ENCODE peak calls at places on chromosomes 12 and 14, in ten cellular contexts. I is GM23338, A is HCT116, S is sigmoid colon, L is transverse colon, H is SK-N-SH, N is vagina, B is stomach, Z is HL-60, F is suprapubic skin. M is an unnamed sample.

GRCh38 chr12:53034459-53034858 is 15.4 kb upstream of the TNS2 start:
- DNase-seq in I (no peak), A (no peak), S (no peak), L (no peak), H (no peak), N (no peak), B (no peak), Z (no peak), F (no peak), M (no peak)

GRCh38 chr12:86950043-86950838 is 694.0 kb upstream of the MGAT4C start:
- DNase-seq in I (no peak), A (no peak), S (no peak), L (no peak), H (no peak), N (no peak), B (no peak), Z (no peak), F (no peak), M (no peak)

GRCh38 chr12:2016862-2017723 is 12.8 kb upstream of the DCP1B start:
- DNase-seq in I (no peak), A (no peak), S (no peak), L (no peak), H (no peak), N (no peak), B (no peak), Z (no peak), F (no peak), M (no peak)

GRCh38 chr12:58395470-58395869 is 454.1 kb downstream of the ATP23 start:
- DNase-seq in I (no peak), A (peak; percentile 26), S (no peak), L (no peak), H (no peak), N (no peak), B (no peak), Z (no peak), F (no peak), M (no peak)

GRCh38 chr14:96202441-96203094 is 2.1 kb upstream of the BDKRB2 start:
- DNase-seq in I (no peak), A (no peak), S (no peak), L (no peak), H (no peak), N (no peak), B (no peak), Z (no peak), F (no peak), M (no peak)

GRCh38 chr14:54653764-54654469 is 87.0 kb downstream of the SAMD4A start:
- DNase-seq in I (no peak), A (no peak), S (peak; percentile 70), L (peak; percentile 20), H (no peak), N (no peak), B (no peak), Z (no peak), F (peak; percentile 74), M (no peak)

GRCh38 chr12:23380419-23381100 is 568.9 kb downstream of the SOX5 start:
- DNase-seq in I (no peak), A (no peak), S (no peak), L (no peak), H (no peak), N (no peak), B (no peak), Z (no peak), F (no peak), M (no peak)

GRCh38 chr12:117481470-117481869 is 120.0 kb upstream of the NOS1 start:
- DNase-seq in I (no peak), A (no peak), S (no peak), L (no peak), H (no peak), N (no peak), B (no peak), Z (no peak), F (no peak), M (no peak)

GRCh38 chr12:100214518-100214917 is 13.9 kb downstream of the ACTR6 start:
- DNase-seq in I (no peak), A (no peak), S (no peak), L (no peak), H (no peak), N (no peak), B (no peak), Z (no peak), F (no peak), M (no peak)

GRCh38 chr12:10554971-10555481 is 49.3 kb downstream of the EIF2S3B start:
- DNase-seq in I (no peak), A (no peak), S (no peak), L (no peak), H (no peak), N (no peak), B (no peak), Z (no peak), F (no peak), M (no peak)

GRCh38 chr12:95614384-95614982 is 63.2 kb upstream of the USP44 start:
- DNase-seq in I (no peak), A (no peak), S (no peak), L (no peak), H (no peak), N (no peak), B (no peak), Z (no peak), F (no peak), M (no peak)

GRCh38 chr14:93527076-93527692 is 96.4 kb downstream of the UNC79 start:
- DNase-seq in I (no peak), A (no peak), S (no peak), L (no peak), H (no peak), N (no peak), B (no peak), Z (peak; percentile 47), F (no peak), M (no peak)

GRCh38 chr14:24307575-24308341 is at the start of gene CIDEB:
- DNase-seq in I (peak; percentile 76), A (no peak), S (peak; percentile 77), L (peak; percentile 86), H (peak; percentile 87), N (no peak), B (peak; percentile 74), Z (peak; percentile 80), F (no peak), M (peak; percentile 33)

GRCh38 chr14:99686557-99687283 is 2.6 kb downstream of the CYP46A1 start:
- DNase-seq in I (no peak), A (no peak), S (peak; percentile 56), L (no peak), H (no peak), N (peak; percentile 58), B (no peak), Z (no peak), F (no peak), M (no peak)

GRCh38 chr12:51879102-51879501 is 8.8 kb upstream of the ANKRD33 start:
- DNase-seq in I (no peak), A (no peak), S (peak; percentile 8), L (no peak), H (no peak), N (no peak), B (no peak), Z (no peak), F (no peak), M (no peak)

DNA sequence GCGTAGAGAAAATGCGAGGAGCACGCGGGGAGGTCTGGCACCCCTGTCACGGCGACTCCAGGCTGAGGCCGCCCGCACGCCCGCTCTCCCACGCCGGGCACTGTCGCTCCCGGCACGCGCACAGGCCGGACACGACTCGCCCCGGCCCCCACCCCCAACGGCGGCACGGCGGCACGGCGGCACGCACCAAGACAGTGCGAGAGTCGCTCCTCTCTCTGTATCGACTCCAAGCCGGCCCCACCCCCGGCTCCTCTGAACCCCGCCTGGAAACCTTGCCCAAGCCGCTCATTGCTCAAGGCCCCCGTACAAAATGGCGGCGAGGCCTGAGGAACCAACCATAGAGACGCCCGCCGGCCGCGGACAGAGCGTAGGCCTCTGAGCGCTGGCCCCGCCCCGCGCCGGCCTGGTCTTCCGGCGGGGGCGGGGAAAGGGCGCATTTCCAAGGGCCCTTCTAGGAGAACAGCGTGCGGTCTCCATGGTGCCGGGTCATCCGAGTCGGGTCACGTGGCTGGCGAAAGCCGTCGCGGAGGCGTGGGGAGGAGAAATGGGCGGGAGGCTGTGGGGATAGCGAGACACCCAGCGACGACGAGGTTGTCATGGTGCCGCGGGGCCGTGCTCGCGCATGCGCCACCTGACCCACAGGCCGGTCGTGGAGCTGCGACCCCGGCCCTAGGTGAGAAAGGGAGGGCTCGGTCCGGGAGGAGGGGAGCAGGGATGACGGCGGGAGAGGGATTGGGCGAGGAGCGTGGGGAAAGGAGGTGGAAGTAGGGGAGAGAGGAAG is at the start of gene CIPC:
- DNase-seq in I (peak; percentile 99), A (peak; percentile 98), S (peak; percentile 100), L (peak; percentile 100), H (peak; percentile 98), N (peak; percentile 99), B (peak; percentile 100), Z (peak; percentile 95), F (peak; percentile 100), M (peak; percentile 78)
- TF ChIP-seq POLR2AphosphoS5 in I (peak; percentile 69), A (peak; percentile 62), S (peak; percentile 94), L (peak; percentile 83), H (peak; percentile 57), N (peak; percentile 96), B (peak; percentile 90), Z (no peak), F (peak; percentile 61), M (no peak)

DNA sequence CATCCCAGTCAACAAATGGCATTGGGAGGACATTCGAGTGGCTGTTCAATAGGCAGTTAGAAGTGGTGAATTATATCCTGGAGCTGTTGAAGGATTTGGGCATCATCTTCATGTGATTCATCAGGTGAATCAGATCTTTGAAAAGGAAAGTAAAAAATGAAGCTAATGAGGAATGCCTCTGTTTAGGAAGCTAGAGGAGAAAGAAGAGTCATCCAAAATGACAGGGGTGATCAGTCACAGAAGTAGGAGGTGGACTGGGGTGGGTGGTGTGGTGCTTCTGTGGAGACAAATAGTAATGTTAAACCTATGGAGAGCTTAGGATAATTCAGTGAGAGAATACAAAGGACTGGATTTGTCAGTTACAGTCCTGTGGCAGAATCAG is 32.7 kb downstream of the DIP2B start:
- DNase-seq in I (no peak), A (peak; percentile 56), S (no peak), L (no peak), H (no peak), N (no peak), B (no peak), Z (no peak), F (no peak), M (peak; percentile 80)
- H3K27ac ChIP-seq in I (peak overlapping the region; percentile 76), A (peak overlapping the region; percentile 20), S (no peak overlapping the region), L (peak overlapping the region; percentile 45), H (peak overlapping the region; percentile 38), N (no peak overlapping the region), B (no peak overlapping the region), Z (no peak overlapping the region), F (peak overlapping the region; percentile 84), M (peak overlapping the region; percentile 60)

GRCh38 chr12:89373772-89374572 is 21.7 kb upstream of the DUSP6 start:
- DNase-seq in I (no peak), A (no peak), S (peak; percentile 68), L (no peak), H (no peak), N (no peak), B (no peak), Z (no peak), F (no peak), M (no peak)
- TF ChIP-seq POLR2AphosphoS5 in I (no peak), A (no peak), S (peak; percentile 42), L (peak; percentile 15), H (peak; percentile 29), N (peak; percentile 78), B (peak; percentile 37), Z (no peak), F (no peak), M (no peak)

GRCh38 chr14:20093442-20093841 is 17.1 kb upstream of the OR4K17 start:
- DNase-seq in I (no peak), A (no peak), S (no peak), L (no peak), H (no peak), N (no peak), B (no peak), Z (peak; percentile 51), F (no peak), M (no peak)

GRCh38 chr14:20092050-20092449 is 18.5 kb upstream of the OR4K17 start:
- DNase-seq in I (no peak), A (no peak), S (no peak), L (no peak), H (no peak), N (no peak), B (no peak), Z (no peak), F (no peak), M (no peak)
- H3K27ac ChIP-seq in I (no peak overlapping the region), A (no peak overlapping the region), S (no peak overlapping the region), L (no peak overlapping the region), H (no peak overlapping the region), N (no peak overlapping the region), B (no peak overlapping the region), Z (no peak overlapping the region), F (no peak overlapping the region), M (no peak overlapping the region)

M was measured in Panc1.